ENCODE peak calls at places on chromosomes 7 and 10, in four cellular contexts. A is IMR-90, D is H1, M is K562. P is an unnamed sample.

GRCh38 chr7:861222-861621 is 15.1 kb upstream of the GET4 start:
- DNase-seq in M (no peak), A (no peak), D (no peak), P (no peak)

GRCh38 chr10:24771943-24772747 is 48.5 kb upstream of the ARHGAP21 start:
- DNase-seq in M (no peak), A (peak; percentile 46), D (no peak), P (no peak)

GRCh38 chr10:31630866-31631567 is 297.6 kb downstream of the ARHGAP12 start:
- DNase-seq in D (no peak), M (no peak), A (no peak), P (peak; percentile 50)

GRCh38 chr7:135321556-135321955 is 87.9 kb downstream of the STRA8 start:
- DNase-seq in A (peak; percentile 17), D (no peak), M (no peak), P (no peak)

GRCh38 chr7:70414368-70414767 is 717.6 kb upstream of the GALNT17 start:
- DNase-seq in D (no peak), A (no peak), M (no peak), P (no peak)

GRCh38 chr7:157519798-157520244 is 183.0 kb downstream of the DNAJB6 start:
- DNase-seq in M (no peak), D (no peak), A (no peak), P (no peak)

GRCh38 chr7:5495581-5496375 is 72.1 kb upstream of the TNRC18 start:
- DNase-seq in A (no peak), M (no peak), D (no peak), P (no peak)

GRCh38 chr10:89425000-89425399 is 10.6 kb downstream of the IFIT5 start:
- DNase-seq in D (no peak), A (no peak), M (no peak), P (no peak)

DNA sequence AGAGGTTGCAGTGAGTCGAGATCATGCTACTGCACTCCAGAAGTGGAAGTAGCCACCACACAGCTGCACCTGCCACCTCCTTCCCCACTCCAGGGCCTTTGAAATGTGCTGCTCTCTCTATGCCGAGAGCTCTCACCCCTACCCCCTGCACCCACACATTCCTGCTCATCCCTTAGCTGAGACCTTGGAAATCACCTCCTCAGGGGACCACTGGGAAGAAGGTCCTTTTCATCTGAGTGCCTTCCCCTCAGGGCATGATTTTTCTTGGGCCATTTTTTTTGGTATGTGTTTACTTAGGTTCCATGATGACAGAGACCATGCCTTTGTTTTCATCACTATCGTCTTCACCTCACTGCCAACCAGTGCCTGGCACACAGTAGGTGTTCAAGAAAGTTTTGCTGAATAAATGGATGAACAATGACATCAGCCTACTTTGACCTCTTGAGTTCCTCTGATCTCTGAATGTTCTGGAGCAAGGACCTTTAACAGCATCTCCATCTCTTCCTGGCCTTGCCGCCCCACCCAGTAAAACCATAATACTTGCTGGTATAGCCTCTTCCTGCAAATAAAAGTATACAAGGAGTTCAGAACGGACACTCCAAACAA is 166.6 kb upstream of the KLF14 start:
- DNase-seq in M (no peak), D (no peak), A (no peak), P (no peak)
- TF ChIP-seq CHD1 in M (no peak), D (no peak), A (no peak), P (no peak)

GRCh38 chr7:121395494-121395960 is 581 bp downstream of the FAM3C start:
- DNase-seq in A (peak; percentile 13), D (no peak), M (no peak), P (no peak)
- TF ChIP-seq CHD1 in A (no peak), D (no peak), M (peak; percentile 63), P (no peak)

DNA sequence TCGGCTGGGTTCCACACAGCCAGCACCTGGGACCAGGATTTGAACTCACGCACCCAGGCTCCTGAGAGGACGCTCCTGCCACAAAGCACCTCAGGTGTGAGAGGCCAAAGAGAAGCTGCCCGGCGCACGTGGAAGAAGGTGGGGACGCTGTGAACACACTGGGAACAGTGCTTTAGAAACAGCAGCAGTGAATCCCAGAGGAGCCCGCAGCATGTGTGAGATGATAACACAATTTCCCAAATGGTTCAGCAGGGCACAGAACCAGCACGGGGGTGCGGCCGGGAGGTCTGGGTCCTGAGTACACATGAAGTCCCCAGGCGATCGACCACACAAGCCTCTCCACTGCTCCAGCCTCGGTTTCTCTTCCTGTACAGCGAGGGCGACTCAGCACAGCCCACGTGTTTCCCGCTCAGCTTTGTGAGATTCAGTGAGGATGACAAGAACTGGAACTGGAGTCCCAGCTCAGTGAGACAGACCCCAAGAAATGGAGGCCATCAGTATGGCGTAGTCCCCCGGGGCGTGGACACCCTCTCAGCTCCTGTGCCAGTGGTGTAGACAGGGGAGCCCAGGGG is 188.3 kb downstream of the MAD1L1 start:
- DNase-seq in A (no peak), M (no peak), D (no peak), P (no peak)
- TF ChIP-seq CHD1 in A (no peak), M (no peak), D (no peak), P (no peak)

DNA sequence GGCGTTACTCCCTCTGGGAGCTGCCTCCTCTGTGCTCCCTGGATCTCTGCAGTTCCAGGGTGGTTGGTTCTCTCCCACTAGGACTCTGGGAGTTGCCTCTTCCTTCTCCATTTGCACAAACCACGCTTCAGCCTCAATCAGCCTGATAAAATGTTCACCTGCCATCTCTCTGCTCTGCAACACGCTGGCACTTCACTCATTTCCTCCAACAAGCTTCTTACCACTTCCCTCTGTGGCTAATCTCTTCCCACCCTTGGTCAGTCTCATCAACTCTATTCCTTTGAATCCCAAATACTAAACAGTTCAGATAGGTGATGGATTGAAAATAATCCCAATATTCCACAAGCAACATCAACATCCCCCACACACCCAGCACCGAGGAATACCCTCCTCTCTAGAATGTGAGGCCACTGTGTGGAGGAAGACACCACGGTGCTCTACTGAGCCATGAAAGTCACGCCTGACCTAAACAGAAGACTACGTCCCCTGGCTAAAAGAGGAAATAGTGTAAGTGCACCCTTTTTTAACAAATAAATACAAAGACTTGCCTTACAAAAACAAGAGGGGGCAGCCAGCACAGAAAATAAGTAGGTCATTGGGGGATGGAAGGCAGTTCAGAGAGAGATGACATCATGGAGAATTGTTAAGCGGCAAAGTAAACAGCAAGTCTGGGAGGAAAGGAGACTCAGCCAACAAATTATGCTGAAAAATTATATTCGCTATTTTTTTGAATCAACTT is 1.9 kb upstream of the FAM170B start:
- DNase-seq in D (no peak), A (peak; percentile 68), M (no peak), P (no peak)
- TF ChIP-seq CHD1 in D (no peak), A (no peak), M (no peak), P (no peak)

GRCh38 chr10:129935102-129935860 is 28.8 kb downstream of the EBF3 start:
- DNase-seq in A (no peak), D (no peak), M (no peak), P (no peak)

GRCh38 chr10:129934196-129934925 is 29.7 kb downstream of the EBF3 start:
- DNase-seq in D (no peak), A (no peak), M (no peak), P (no peak)

GRCh38 chr10:129932182-129932581 is 31.9 kb downstream of the EBF3 start:
- DNase-seq in M (no peak), A (no peak), D (no peak), P (no peak)

GRCh38 chr10:129932996-129933395 is 31.1 kb downstream of the EBF3 start:
- DNase-seq in M (no peak), A (no peak), D (no peak), P (no peak)

DNA sequence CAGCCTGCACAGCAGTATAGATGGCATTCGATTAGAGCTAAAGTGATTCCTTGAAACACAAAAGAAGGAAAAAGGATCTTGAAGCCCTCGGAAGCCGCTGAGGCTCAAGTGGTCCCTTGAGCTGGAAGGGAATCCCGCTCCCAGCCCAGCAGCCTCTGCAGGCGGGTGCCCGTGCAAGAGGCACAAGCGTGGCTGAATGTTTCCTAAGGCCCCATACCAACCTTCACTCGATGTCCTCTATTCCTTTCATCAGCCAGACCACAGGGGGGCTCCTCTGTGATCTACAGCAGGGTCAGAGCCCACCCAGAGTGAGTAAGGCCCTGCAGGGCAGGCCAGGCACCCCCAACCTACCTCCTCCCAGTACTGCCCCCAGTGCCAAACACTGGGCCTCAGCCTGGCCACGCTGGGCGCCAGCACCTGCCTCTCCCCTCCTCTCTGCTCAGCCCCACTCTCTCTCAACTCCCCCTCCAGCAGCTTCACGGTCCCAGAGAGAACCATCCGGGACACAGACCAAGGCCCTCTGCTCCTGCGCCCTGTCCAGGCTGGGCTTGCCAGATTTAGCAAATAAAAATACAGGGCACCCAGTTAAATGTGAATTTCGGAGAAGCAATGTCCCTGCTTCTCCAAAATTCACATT is 30.5 kb downstream of the EBF3 start:
- DNase-seq in A (no peak), M (no peak), D (no peak), P (no peak)
- TF ChIP-seq CHD1 in A (no peak), M (no peak), D (no peak), P (no peak)

GRCh38 chr10:106436123-106436740 is 728.3 kb downstream of the SORCS1 start:
- DNase-seq in D (no peak), M (no peak), A (peak; percentile 26), P (no peak)
- TF ChIP-seq CHD1 in D (no peak), M (no peak), A (no peak), P (no peak)